ENCODE peak calls at places on chromosomes 2 and 18, in nine cellular contexts. One of them, this sample, is unnamed.

GRCh38 chr18:62236252-62236651 is 49.2 kb downstream of the RELCH start:
- DNase-seq in nephron progenitor cell: no peak
- DNase-seq in B cell: no peak
- DNase-seq in left ventricle myocardium inferior: no peak
- DNase-seq in epithelial cell of prostate: no peak
- DNase-seq in HS-5: no peak
- DNase-seq in Caki2: no peak
- DNase-seq in T-helper 17 cell: no peak
- DNase-seq in small intestine: no peak
- DNase-seq in this sample: no peak

GRCh38 chr2:98703738-98704137 is 27.2 kb downstream of the MGAT4A start:
- DNase-seq in nephron progenitor cell: no peak
- DNase-seq in B cell: no peak
- DNase-seq in left ventricle myocardium inferior: no peak
- DNase-seq in epithelial cell of prostate: no peak
- DNase-seq in HS-5: no peak
- DNase-seq in Caki2: no peak
- DNase-seq in T-helper 17 cell: no peak
- DNase-seq in small intestine: no peak
- DNase-seq in this sample: no peak

GRCh38 chr18:10235553-10235952 is 218.9 kb upstream of the APCDD1 start:
- DNase-seq in nephron progenitor cell: no peak
- DNase-seq in B cell: no peak
- DNase-seq in left ventricle myocardium inferior: no peak
- DNase-seq in epithelial cell of prostate: no peak
- DNase-seq in HS-5: no peak
- DNase-seq in Caki2: no peak
- DNase-seq in T-helper 17 cell: no peak
- DNase-seq in small intestine: no peak
- DNase-seq in this sample: no peak

GRCh38 chr2:190188289-190188688 is 125.8 kb upstream of the MSTN start:
- DNase-seq in nephron progenitor cell: no peak
- DNase-seq in B cell: no peak
- DNase-seq in left ventricle myocardium inferior: no peak
- DNase-seq in epithelial cell of prostate: no peak
- DNase-seq in HS-5: no peak
- DNase-seq in Caki2: no peak
- DNase-seq in T-helper 17 cell: no peak
- DNase-seq in small intestine: peak; percentile 15
- DNase-seq in this sample: no peak

GRCh38 chr2:79952561-79952960 is 352.0 kb downstream of the LRRTM1 start:
- DNase-seq in nephron progenitor cell: no peak
- DNase-seq in B cell: no peak
- DNase-seq in left ventricle myocardium inferior: no peak
- DNase-seq in epithelial cell of prostate: no peak
- DNase-seq in HS-5: no peak
- DNase-seq in Caki2: no peak
- DNase-seq in T-helper 17 cell: no peak
- DNase-seq in small intestine: no peak
- DNase-seq in this sample: no peak

GRCh38 chr2:71589763-71590162 is 136.4 kb downstream of the DYSF start:
- DNase-seq in nephron progenitor cell: peak; percentile 23
- DNase-seq in B cell: no peak
- DNase-seq in left ventricle myocardium inferior: no peak
- DNase-seq in epithelial cell of prostate: no peak
- DNase-seq in HS-5: no peak
- DNase-seq in Caki2: no peak
- DNase-seq in T-helper 17 cell: no peak
- DNase-seq in small intestine: no peak
- DNase-seq in this sample: no peak

GRCh38 chr2:231222318-231223000 is 24.0 kb downstream of the ARMC9 start:
- DNase-seq in nephron progenitor cell: no peak
- DNase-seq in B cell: no peak
- DNase-seq in left ventricle myocardium inferior: no peak
- DNase-seq in epithelial cell of prostate: no peak
- DNase-seq in HS-5: no peak
- DNase-seq in Caki2: no peak
- DNase-seq in T-helper 17 cell: no peak
- DNase-seq in small intestine: no peak
- DNase-seq in this sample: no peak

GRCh38 chr2:42978175-42978886 is 185.9 kb upstream of the HAAO start:
- DNase-seq in nephron progenitor cell: no peak
- DNase-seq in B cell: no peak
- DNase-seq in left ventricle myocardium inferior: no peak
- DNase-seq in epithelial cell of prostate: no peak
- DNase-seq in HS-5: no peak
- DNase-seq in Caki2: no peak
- DNase-seq in T-helper 17 cell: no peak
- DNase-seq in small intestine: no peak
- DNase-seq in this sample: peak; percentile 57

GRCh38 chr2:103353754-103354153 is 591.9 kb downstream of the TMEM182 start:
- DNase-seq in nephron progenitor cell: peak; percentile 33
- DNase-seq in B cell: no peak
- DNase-seq in left ventricle myocardium inferior: no peak
- DNase-seq in epithelial cell of prostate: no peak
- DNase-seq in HS-5: no peak
- DNase-seq in Caki2: no peak
- DNase-seq in T-helper 17 cell: no peak
- DNase-seq in small intestine: no peak
- DNase-seq in this sample: no peak

GRCh38 chr2:30716117-30716900 is 90.9 kb downstream of the CAPN13 start:
- DNase-seq in nephron progenitor cell: no peak
- DNase-seq in B cell: no peak
- DNase-seq in left ventricle myocardium inferior: no peak
- DNase-seq in epithelial cell of prostate: no peak
- DNase-seq in HS-5: no peak
- DNase-seq in Caki2: no peak
- DNase-seq in T-helper 17 cell: no peak
- DNase-seq in small intestine: no peak
- DNase-seq in this sample: no peak

GRCh38 chr2:85602476-85603234 is at the start of gene TMEM150A:
- DNase-seq in nephron progenitor cell: peak; percentile 89
- DNase-seq in B cell: peak; percentile 98
- DNase-seq in left ventricle myocardium inferior: peak; percentile 96
- DNase-seq in epithelial cell of prostate: no peak
- DNase-seq in HS-5: no peak
- DNase-seq in Caki2: peak; percentile 89
- DNase-seq in T-helper 17 cell: peak; percentile 76
- DNase-seq in small intestine: peak; percentile 94
- DNase-seq in this sample: peak; percentile 91

GRCh38 chr2:174016447-174016846 is 51.3 kb upstream of the SP3 start:
- DNase-seq in nephron progenitor cell: no peak
- DNase-seq in B cell: no peak
- DNase-seq in left ventricle myocardium inferior: no peak
- DNase-seq in epithelial cell of prostate: no peak
- DNase-seq in HS-5: no peak
- DNase-seq in Caki2: no peak
- DNase-seq in T-helper 17 cell: no peak
- DNase-seq in small intestine: no peak
- DNase-seq in this sample: no peak

GRCh38 chr2:21279525-21279924 is 155.8 kb downstream of the TDRD15 start:
- DNase-seq in nephron progenitor cell: peak; percentile 25
- DNase-seq in B cell: no peak
- DNase-seq in left ventricle myocardium inferior: no peak
- DNase-seq in epithelial cell of prostate: no peak
- DNase-seq in HS-5: no peak
- DNase-seq in Caki2: no peak
- DNase-seq in T-helper 17 cell: no peak
- DNase-seq in small intestine: no peak
- DNase-seq in this sample: no peak

GRCh38 chr2:138827426-138828054 is 47.4 kb upstream of the NXPH2 start:
- DNase-seq in nephron progenitor cell: peak; percentile 32
- DNase-seq in B cell: peak; percentile 15
- DNase-seq in left ventricle myocardium inferior: no peak
- DNase-seq in epithelial cell of prostate: no peak
- DNase-seq in HS-5: peak; percentile 40
- DNase-seq in Caki2: peak; percentile 19
- DNase-seq in T-helper 17 cell: no peak
- DNase-seq in small intestine: peak; percentile 58
- DNase-seq in this sample: peak; percentile 86

GRCh38 chr2:149152597-149152996 is 114.1 kb downstream of the LYPD6B start:
- DNase-seq in nephron progenitor cell: no peak
- DNase-seq in B cell: no peak
- DNase-seq in left ventricle myocardium inferior: no peak
- DNase-seq in epithelial cell of prostate: no peak
- DNase-seq in HS-5: no peak
- DNase-seq in Caki2: no peak
- DNase-seq in T-helper 17 cell: no peak
- DNase-seq in small intestine: no peak
- DNase-seq in this sample: no peak

GRCh38 chr18:26262156-26262555 is 35.9 kb downstream of the TAF4B start:
- DNase-seq in nephron progenitor cell: no peak
- DNase-seq in B cell: no peak
- DNase-seq in left ventricle myocardium inferior: no peak
- DNase-seq in epithelial cell of prostate: no peak
- DNase-seq in HS-5: no peak
- DNase-seq in Caki2: no peak
- DNase-seq in T-helper 17 cell: no peak
- DNase-seq in small intestine: no peak
- DNase-seq in this sample: no peak

GRCh38 chr2:204491528-204491927 is 53.7 kb upstream of the PARD3B start:
- DNase-seq in nephron progenitor cell: no peak
- DNase-seq in B cell: no peak
- DNase-seq in left ventricle myocardium inferior: no peak
- DNase-seq in epithelial cell of prostate: no peak
- DNase-seq in HS-5: no peak
- DNase-seq in Caki2: peak; percentile 50
- DNase-seq in T-helper 17 cell: no peak
- DNase-seq in small intestine: no peak
- DNase-seq in this sample: no peak

GRCh38 chr18:50866765-50867164 is 12.2 kb upstream of the ME2 start:
- DNase-seq in nephron progenitor cell: no peak
- DNase-seq in B cell: no peak
- DNase-seq in left ventricle myocardium inferior: no peak
- DNase-seq in epithelial cell of prostate: no peak
- DNase-seq in HS-5: no peak
- DNase-seq in Caki2: peak; percentile 4
- DNase-seq in T-helper 17 cell: no peak
- DNase-seq in small intestine: no peak
- DNase-seq in this sample: peak; percentile 2

GRCh38 chr2:223075301-223076270 is 23.6 kb downstream of the KCNE4 start:
- DNase-seq in nephron progenitor cell: no peak
- DNase-seq in B cell: no peak
- DNase-seq in left ventricle myocardium inferior: no peak
- DNase-seq in epithelial cell of prostate: no peak
- DNase-seq in HS-5: no peak
- DNase-seq in Caki2: no peak
- DNase-seq in T-helper 17 cell: no peak
- DNase-seq in small intestine: no peak
- DNase-seq in this sample: no peak

GRCh38 chr18:55031979-55032378 is 72.7 kb upstream of the CCDC68 start:
- DNase-seq in nephron progenitor cell: no peak
- DNase-seq in B cell: no peak
- DNase-seq in left ventricle myocardium inferior: no peak
- DNase-seq in epithelial cell of prostate: no peak
- DNase-seq in HS-5: no peak
- DNase-seq in Caki2: no peak
- DNase-seq in T-helper 17 cell: no peak
- DNase-seq in small intestine: no peak
- DNase-seq in this sample: no peak

GRCh38 chr18:50011813-50012445 is 183.0 kb downstream of the MYO5B start:
- DNase-seq in nephron progenitor cell: no peak
- DNase-seq in B cell: no peak
- DNase-seq in left ventricle myocardium inferior: no peak
- DNase-seq in epithelial cell of prostate: peak; percentile 73
- DNase-seq in HS-5: no peak
- DNase-seq in Caki2: peak; percentile 2
- DNase-seq in T-helper 17 cell: no peak
- DNase-seq in small intestine: no peak
- DNase-seq in this sample: no peak

This sample was measured in HT-29.